ENCODE peak calls at places on chromosome 16, in nine cellular contexts. X, C, E, V, K, F, H, L and T are unnamed samples.

GRCh38 chr16:81293909-81294802 is 20.6 kb upstream of the GAN start:
- DNase-seq in X (no peak), F (no peak), K (no peak), V (no peak), L (no peak), C (no peak), H (peak; percentile 44), E (no peak), T (no peak)

GRCh38 chr16:71354156-71354555 is 4.4 kb upstream of the CALB2 start:
- DNase-seq in E (no peak), F (no peak), V (no peak), H (no peak), K (no peak), X (no peak), L (no peak), C (no peak), T (no peak)

GRCh38 chr16:67154578-67155304 is 3.9 kb upstream of the B3GNT9 start:
- DNase-seq in C (no peak), V (no peak), E (peak; percentile 66), L (peak; percentile 42), X (no peak), K (no peak), H (no peak), F (no peak), T (no peak)

GRCh38 chr16:12260647-12261262 is 284.2 kb downstream of the SNX29 start:
- DNase-seq in L (no peak), E (peak; percentile 71), K (no peak), X (peak; percentile 71), H (peak; percentile 84), C (no peak), V (no peak), F (no peak), T (no peak)

GRCh38 chr16:85193876-85194275 is 81.6 kb upstream of the CIBAR2 start:
- DNase-seq in V (no peak), X (no peak), H (no peak), L (no peak), E (no peak), C (no peak), K (no peak), F (no peak), T (no peak)

GRCh38 chr16:12518238-12519004 is 285.3 kb downstream of the CPPED1 start:
- DNase-seq in L (no peak), X (no peak), F (no peak), K (no peak), V (no peak), C (no peak), H (no peak), E (no peak), T (no peak)

GRCh38 chr16:67177743-67178699 is 5.7 kb downstream of the MATCAP1 start:
- DNase-seq in H (peak; percentile 40), K (peak; percentile 36), F (peak; percentile 47), E (peak; percentile 87), X (peak; percentile 76), L (no peak), C (no peak), V (peak; percentile 54), T (no peak)

GRCh38 chr16:89860747-89861304 is 12.6 kb upstream of the TCF25 start:
- DNase-seq in F (peak; percentile 23), X (peak; percentile 58), E (peak; percentile 72), C (peak; percentile 39), L (peak; percentile 40), H (peak; percentile 17), V (peak; percentile 79), K (peak; percentile 61), T (peak; percentile 90)

GRCh38 chr16:79716645-79717323 is 116.2 kb upstream of the MAF start:
- DNase-seq in C (no peak), H (no peak), V (no peak), X (no peak), F (no peak), L (no peak), E (no peak), K (no peak), T (no peak)

GRCh38 chr16:27426423-27427408 is 24.7 kb downstream of the IL21R start:
- DNase-seq in F (peak; percentile 57), K (peak; percentile 85), E (no peak), C (peak; percentile 61), L (peak; percentile 26), H (peak; percentile 96), X (peak; percentile 47), V (peak; percentile 85), T (peak; percentile 73)

GRCh38 chr16:12545292-12545610 is 258.4 kb downstream of the CPPED1 start:
- DNase-seq in H (no peak), C (no peak), K (no peak), V (no peak), E (no peak), F (no peak), X (no peak), L (no peak), T (no peak)

GRCh38 chr16:71631776-71632175 is 5.8 kb downstream of the MARVELD3 start:
- DNase-seq in K (no peak), F (no peak), E (no peak), H (no peak), V (no peak), C (no peak), L (no peak), X (no peak), T (no peak)

GRCh38 chr16:78227855-78228254 is 128.4 kb downstream of the WWOX start:
- DNase-seq in X (no peak), V (no peak), H (no peak), L (no peak), E (peak; percentile 45), C (no peak), K (no peak), F (peak; percentile 38), T (no peak)

GRCh38 chr16:4288148-4288921 is 15.5 kb upstream of the TFAP4 start:
- DNase-seq in L (peak; percentile 49), H (peak; percentile 82), X (peak; percentile 74), K (peak; percentile 71), F (peak; percentile 61), C (peak; percentile 61), E (peak; percentile 89), V (peak; percentile 84), T (peak; percentile 58)